ENCODE peak calls at places on chromosomes 7 and 10, in ten cellular contexts. One of them, this sample, is unnamed.
A peak's percentile ranks its signal among the peaks of the same experiment; 100 is the strongest.

GRCh38 chr10:28679941-28680752 is 2.8 kb downstream of the BAMBI start:
- DNase-seq in nucleus accumbens: no peak
- DNase-seq in activated T-cell treated with anti-CD3 and anti-CD28 coated beads for 1 hour: no peak
- DNase-seq in activated T-helper 1 cell treated with Interleukin-2 at 50 U/mL for 16 hours: no peak
- DNase-seq in left ventricle myocardium inferior: no peak
- DNase-seq in T-cell: no peak
- DNase-seq in stimulated activated CD4-positive, alpha-beta T cell treated with anti-CD3 and anti-CD28 coated beads, Interleukin-2, amount 100 ng/mL, for 48 hours: no peak
- DNase-seq in T-helper 1 cell: no peak
- DNase-seq in astrocyte: no peak
- DNase-seq in A673: peak; percentile 71
- DNase-seq in this sample: no peak

GRCh38 chr10:129754211-129755050 is 209.6 kb downstream of the EBF3 start:
- DNase-seq in A673: no peak
- DNase-seq in stimulated activated CD4-positive, alpha-beta T cell treated with anti-CD3 and anti-CD28 coated beads, Interleukin-2, amount 100 ng/mL, for 48 hours: no peak
- DNase-seq in left ventricle myocardium inferior: no peak
- DNase-seq in nucleus accumbens: no peak
- DNase-seq in activated T-cell treated with anti-CD3 and anti-CD28 coated beads for 1 hour: no peak
- DNase-seq in T-helper 1 cell: no peak
- DNase-seq in T-cell: no peak
- DNase-seq in activated T-helper 1 cell treated with Interleukin-2 at 50 U/mL for 16 hours: no peak
- DNase-seq in astrocyte: no peak
- DNase-seq in this sample: no peak

GRCh38 chr10:31081937-31082635 is 50.4 kb upstream of the ZNF438 start:
- DNase-seq in activated T-cell treated with anti-CD3 and anti-CD28 coated beads for 1 hour: no peak
- DNase-seq in astrocyte: no peak
- DNase-seq in nucleus accumbens: no peak
- DNase-seq in T-helper 1 cell: no peak
- DNase-seq in stimulated activated CD4-positive, alpha-beta T cell treated with anti-CD3 and anti-CD28 coated beads, Interleukin-2, amount 100 ng/mL, for 48 hours: no peak
- DNase-seq in activated T-helper 1 cell treated with Interleukin-2 at 50 U/mL for 16 hours: no peak
- DNase-seq in A673: peak; percentile 40
- DNase-seq in left ventricle myocardium inferior: no peak
- DNase-seq in T-cell: no peak
- DNase-seq in this sample: no peak

GRCh38 chr7:50212666-50213621 is 91.6 kb upstream of the IKZF1 start:
- DNase-seq in astrocyte: no peak
- DNase-seq in nucleus accumbens: no peak
- DNase-seq in A673: no peak
- DNase-seq in activated T-cell treated with anti-CD3 and anti-CD28 coated beads for 1 hour: no peak
- DNase-seq in T-helper 1 cell: no peak
- DNase-seq in activated T-helper 1 cell treated with Interleukin-2 at 50 U/mL for 16 hours: no peak
- DNase-seq in stimulated activated CD4-positive, alpha-beta T cell treated with anti-CD3 and anti-CD28 coated beads, Interleukin-2, amount 100 ng/mL, for 48 hours: no peak
- DNase-seq in T-cell: no peak
- DNase-seq in left ventricle myocardium inferior: no peak
- DNase-seq in this sample: no peak

GRCh38 chr10:131934769-131935168 is 34.0 kb downstream of the PPP2R2D start:
- DNase-seq in astrocyte: no peak
- DNase-seq in left ventricle myocardium inferior: no peak
- DNase-seq in A673: no peak
- DNase-seq in stimulated activated CD4-positive, alpha-beta T cell treated with anti-CD3 and anti-CD28 coated beads, Interleukin-2, amount 100 ng/mL, for 48 hours: no peak
- DNase-seq in T-helper 1 cell: no peak
- DNase-seq in T-cell: no peak
- DNase-seq in activated T-helper 1 cell treated with Interleukin-2 at 50 U/mL for 16 hours: no peak
- DNase-seq in activated T-cell treated with anti-CD3 and anti-CD28 coated beads for 1 hour: no peak
- DNase-seq in nucleus accumbens: no peak
- DNase-seq in this sample: no peak

GRCh38 chr7:107860241-107860961 is 30.6 kb upstream of the DLD start:
- DNase-seq in left ventricle myocardium inferior: no peak
- DNase-seq in A673: no peak
- DNase-seq in activated T-helper 1 cell treated with Interleukin-2 at 50 U/mL for 16 hours: no peak
- DNase-seq in activated T-cell treated with anti-CD3 and anti-CD28 coated beads for 1 hour: no peak
- DNase-seq in astrocyte: no peak
- DNase-seq in stimulated activated CD4-positive, alpha-beta T cell treated with anti-CD3 and anti-CD28 coated beads, Interleukin-2, amount 100 ng/mL, for 48 hours: no peak
- DNase-seq in T-cell: no peak
- DNase-seq in T-helper 1 cell: no peak
- DNase-seq in nucleus accumbens: no peak
- DNase-seq in this sample: no peak

GRCh38 chr7:137847418-137848050 is 760 bp upstream of the DGKI start:
- DNase-seq in left ventricle myocardium inferior: no peak
- DNase-seq in A673: no peak
- DNase-seq in nucleus accumbens: peak; percentile 45
- DNase-seq in astrocyte: no peak
- DNase-seq in T-cell: no peak
- DNase-seq in stimulated activated CD4-positive, alpha-beta T cell treated with anti-CD3 and anti-CD28 coated beads, Interleukin-2, amount 100 ng/mL, for 48 hours: no peak
- DNase-seq in activated T-helper 1 cell treated with Interleukin-2 at 50 U/mL for 16 hours: no peak
- DNase-seq in T-helper 1 cell: no peak
- DNase-seq in activated T-cell treated with anti-CD3 and anti-CD28 coated beads for 1 hour: no peak
- DNase-seq in this sample: no peak

GRCh38 chr7:12653127-12653917 is 34.1 kb upstream of the ARL4A start:
- DNase-seq in T-cell: no peak
- DNase-seq in stimulated activated CD4-positive, alpha-beta T cell treated with anti-CD3 and anti-CD28 coated beads, Interleukin-2, amount 100 ng/mL, for 48 hours: no peak
- DNase-seq in T-helper 1 cell: no peak
- DNase-seq in A673: no peak
- DNase-seq in activated T-cell treated with anti-CD3 and anti-CD28 coated beads for 1 hour: no peak
- DNase-seq in left ventricle myocardium inferior: no peak
- DNase-seq in nucleus accumbens: no peak
- DNase-seq in activated T-helper 1 cell treated with Interleukin-2 at 50 U/mL for 16 hours: no peak
- DNase-seq in astrocyte: peak; percentile 42
- DNase-seq in this sample: no peak

GRCh38 chr7:55099086-55099831 is 80.4 kb downstream of the EGFR start:
- DNase-seq in astrocyte: no peak
- DNase-seq in left ventricle myocardium inferior: peak; percentile 63
- DNase-seq in nucleus accumbens: peak; percentile 50
- DNase-seq in T-cell: no peak
- DNase-seq in activated T-cell treated with anti-CD3 and anti-CD28 coated beads for 1 hour: no peak
- DNase-seq in activated T-helper 1 cell treated with Interleukin-2 at 50 U/mL for 16 hours: no peak
- DNase-seq in T-helper 1 cell: no peak
- DNase-seq in stimulated activated CD4-positive, alpha-beta T cell treated with anti-CD3 and anti-CD28 coated beads, Interleukin-2, amount 100 ng/mL, for 48 hours: no peak
- DNase-seq in A673: no peak
- DNase-seq in this sample: no peak

GRCh38 chr7:146937836-146938235 is 821.2 kb downstream of the CNTNAP2 start:
- DNase-seq in stimulated activated CD4-positive, alpha-beta T cell treated with anti-CD3 and anti-CD28 coated beads, Interleukin-2, amount 100 ng/mL, for 48 hours: no peak
- DNase-seq in A673: no peak
- DNase-seq in left ventricle myocardium inferior: no peak
- DNase-seq in nucleus accumbens: no peak
- DNase-seq in T-cell: no peak
- DNase-seq in activated T-cell treated with anti-CD3 and anti-CD28 coated beads for 1 hour: no peak
- DNase-seq in T-helper 1 cell: no peak
- DNase-seq in activated T-helper 1 cell treated with Interleukin-2 at 50 U/mL for 16 hours: no peak
- DNase-seq in astrocyte: no peak
- DNase-seq in this sample: no peak

GRCh38 chr7:158950914-158951635 is 94.7 kb downstream of the DYNC2I1 start:
- DNase-seq in astrocyte: no peak
- DNase-seq in left ventricle myocardium inferior: no peak
- DNase-seq in T-cell: no peak
- DNase-seq in nucleus accumbens: no peak
- DNase-seq in T-helper 1 cell: no peak
- DNase-seq in activated T-cell treated with anti-CD3 and anti-CD28 coated beads for 1 hour: no peak
- DNase-seq in stimulated activated CD4-positive, alpha-beta T cell treated with anti-CD3 and anti-CD28 coated beads, Interleukin-2, amount 100 ng/mL, for 48 hours: no peak
- DNase-seq in activated T-helper 1 cell treated with Interleukin-2 at 50 U/mL for 16 hours: no peak
- DNase-seq in A673: no peak
- DNase-seq in this sample: no peak

GRCh38 chr10:11663763-11664555 is 52.5 kb upstream of the USP6NL start:
- DNase-seq in A673: no peak
- DNase-seq in T-helper 1 cell: no peak
- DNase-seq in stimulated activated CD4-positive, alpha-beta T cell treated with anti-CD3 and anti-CD28 coated beads, Interleukin-2, amount 100 ng/mL, for 48 hours: no peak
- DNase-seq in astrocyte: no peak
- DNase-seq in nucleus accumbens: no peak
- DNase-seq in left ventricle myocardium inferior: no peak
- DNase-seq in activated T-cell treated with anti-CD3 and anti-CD28 coated beads for 1 hour: no peak
- DNase-seq in T-cell: no peak
- DNase-seq in activated T-helper 1 cell treated with Interleukin-2 at 50 U/mL for 16 hours: no peak
- DNase-seq in this sample: no peak

This sample was measured in CD8-positive, alpha-beta T cell.